ENCODE peak calls at places on chromosomes 7 and 10, in six cellular contexts. Y is endothelial cell, E is NCI-H774, N is right cardiac atrium, B is transverse colon, U is choroid plexus epithelial cell. K is an unnamed sample.

GRCh38 chr10:4686644-4686996 is 139.4 kb upstream of the AKR1E2 start:
- DNase-seq in B (no peak), E (no peak), Y (no peak), N (no peak), U (peak), K (no peak)

GRCh38 chr7:47253650-47254080 is 328.2 kb downstream of the TNS3 start:
- DNase-seq in U (peak), B (peak), N (peak), Y (peak), E (no peak), K (no peak)

GRCh38 chr10:36187382-36188042 is 545.4 kb upstream of the FZD8 start:
- DNase-seq in E (no peak), Y (no peak), U (no peak), B (no peak), N (peak), K (no peak)

GRCh38 chr7:25669954-25670841 is 441.9 kb upstream of the NPVF start:
- DNase-seq in E (no peak), N (peak), Y (no peak), B (peak), U (peak), K (no peak)

GRCh38 chr10:24897326-24897926 is 55.0 kb downstream of the PRTFDC1 start:
- DNase-seq in U (peak), N (no peak), E (no peak), B (no peak), Y (no peak), K (no peak)

GRCh38 chr10:77673086-77673485 is 35.5 kb upstream of the KCNMA1 start:
- DNase-seq in U (no peak), N (no peak), Y (no peak), B (no peak), E (no peak), K (no peak)

GRCh38 chr10:13503745-13504463 is 24.9 kb downstream of the BEND7 start:
- DNase-seq in B (no peak), U (peak), N (no peak), Y (no peak), E (no peak), K (no peak)

GRCh38 chr10:35462491-35462934 is 126.2 kb downstream of the CCNY start:
- DNase-seq in E (no peak), Y (no peak), N (no peak), U (no peak), B (no peak), K (no peak)

GRCh38 chr10:123512881-123513822 is 153.0 kb upstream of the GPR26 start:
- DNase-seq in B (no peak), N (no peak), U (no peak), E (no peak), Y (no peak), K (no peak)

GRCh38 chr10:22027666-22028238 is 24.2 kb upstream of the DNAJC1 start:
- DNase-seq in B (no peak), E (no peak), U (no peak), Y (no peak), N (no peak), K (no peak)

GRCh38 chr7:56479136-56479535 is 362.9 kb upstream of the NUPR2 start:
- DNase-seq in B (no peak), N (no peak), E (no peak), U (no peak), Y (no peak), K (no peak)

GRCh38 chr7:6608794-6609193 is 6.6 kb upstream of the ZNF853 start:
- DNase-seq in E (no peak), Y (no peak), B (no peak), U (no peak), N (no peak), K (no peak)

GRCh38 chr10:17029581-17030271 is 99.9 kb downstream of the CUBN start:
- DNase-seq in N (peak), B (peak), E (no peak), U (peak), Y (peak), K (peak)

K was measured in LNCaP clone FGC.